ENCODE peak calls at places on chromosomes 3 and 15, in nine cellular contexts. One of them, this sample, is unnamed.

GRCh38 chr15:69568621-69569020 is 116.0 kb downstream of the RPLP1 start:
- DNase-seq in psoas muscle: no peak
- DNase-seq in choroid plexus epithelial cell: peak; percentile 79
- DNase-seq in GM23338: no peak
- DNase-seq in upper lobe of left lung: no peak
- DNase-seq in Panc1: no peak
- DNase-seq in kidney: no peak
- DNase-seq in cardiac fibroblast: peak; percentile 81
- DNase-seq in epithelial cell of esophagus: peak; percentile 46
- DNase-seq in this sample: no peak

GRCh38 chr15:74345051-74345450 is 22.4 kb downstream of the CYP11A1 start:
- DNase-seq in psoas muscle: no peak
- DNase-seq in kidney: peak; percentile 24
- DNase-seq in choroid plexus epithelial cell: peak; percentile 40
- DNase-seq in GM23338: no peak
- DNase-seq in upper lobe of left lung: no peak
- DNase-seq in cardiac fibroblast: peak; percentile 47
- DNase-seq in Panc1: no peak
- DNase-seq in epithelial cell of esophagus: no peak
- DNase-seq in this sample: no peak

GRCh38 chr15:94670436-94671034 is 439.2 kb downstream of the MCTP2 start:
- DNase-seq in GM23338: peak; percentile 57
- DNase-seq in psoas muscle: no peak
- DNase-seq in cardiac fibroblast: peak; percentile 69
- DNase-seq in choroid plexus epithelial cell: peak; percentile 74
- DNase-seq in epithelial cell of esophagus: peak; percentile 66
- DNase-seq in upper lobe of left lung: no peak
- DNase-seq in kidney: no peak
- DNase-seq in Panc1: peak; percentile 7
- DNase-seq in this sample: no peak

GRCh38 chr3:56357266-56357665 is 111.0 kb downstream of the ERC2 start:
- DNase-seq in psoas muscle: no peak
- DNase-seq in cardiac fibroblast: no peak
- DNase-seq in upper lobe of left lung: no peak
- DNase-seq in kidney: no peak
- DNase-seq in Panc1: no peak
- DNase-seq in GM23338: peak; percentile 12
- DNase-seq in epithelial cell of esophagus: no peak
- DNase-seq in choroid plexus epithelial cell: no peak
- DNase-seq in this sample: no peak

GRCh38 chr3:112776836-112777235 is 69.8 kb downstream of the CD200R1L start:
- DNase-seq in Panc1: no peak
- DNase-seq in upper lobe of left lung: no peak
- DNase-seq in psoas muscle: no peak
- DNase-seq in cardiac fibroblast: no peak
- DNase-seq in epithelial cell of esophagus: no peak
- DNase-seq in choroid plexus epithelial cell: peak; percentile 70
- DNase-seq in GM23338: no peak
- DNase-seq in kidney: no peak
- DNase-seq in this sample: no peak

GRCh38 chr3:97264180-97264579 is 449.8 kb downstream of the EPHA6 start:
- DNase-seq in cardiac fibroblast: no peak
- DNase-seq in upper lobe of left lung: no peak
- DNase-seq in epithelial cell of esophagus: no peak
- DNase-seq in Panc1: no peak
- DNase-seq in psoas muscle: no peak
- DNase-seq in GM23338: no peak
- DNase-seq in choroid plexus epithelial cell: no peak
- DNase-seq in kidney: no peak
- DNase-seq in this sample: no peak

GRCh38 chr3:45043715-45044299 is 17.7 kb downstream of the CLEC3B start:
- DNase-seq in upper lobe of left lung: no peak
- DNase-seq in GM23338: no peak
- DNase-seq in psoas muscle: no peak
- DNase-seq in kidney: no peak
- DNase-seq in epithelial cell of esophagus: peak; percentile 75
- DNase-seq in cardiac fibroblast: peak; percentile 91
- DNase-seq in Panc1: no peak
- DNase-seq in choroid plexus epithelial cell: peak; percentile 88
- DNase-seq in this sample: no peak

GRCh38 chr3:11140054-11140712 is 14.1 kb upstream of the HRH1 start:
- DNase-seq in epithelial cell of esophagus: peak; percentile 50
- DNase-seq in psoas muscle: no peak
- DNase-seq in kidney: no peak
- DNase-seq in choroid plexus epithelial cell: peak; percentile 60
- DNase-seq in Panc1: no peak
- DNase-seq in cardiac fibroblast: peak; percentile 83
- DNase-seq in GM23338: no peak
- DNase-seq in upper lobe of left lung: peak; percentile 48
- DNase-seq in this sample: no peak

GRCh38 chr3:29721789-29722188 is 440.9 kb downstream of the RBMS3 start:
- DNase-seq in Panc1: no peak
- DNase-seq in cardiac fibroblast: peak; percentile 45
- DNase-seq in psoas muscle: no peak
- DNase-seq in epithelial cell of esophagus: peak; percentile 34
- DNase-seq in kidney: no peak
- DNase-seq in choroid plexus epithelial cell: peak; percentile 29
- DNase-seq in upper lobe of left lung: no peak
- DNase-seq in GM23338: no peak
- DNase-seq in this sample: no peak

GRCh38 chr15:36278219-36278618 is 301.2 kb upstream of the CDIN1 start:
- DNase-seq in epithelial cell of esophagus: peak; percentile 19
- DNase-seq in cardiac fibroblast: peak; percentile 47
- DNase-seq in choroid plexus epithelial cell: peak; percentile 54
- DNase-seq in upper lobe of left lung: no peak
- DNase-seq in GM23338: peak; percentile 57
- DNase-seq in kidney: no peak
- DNase-seq in psoas muscle: no peak
- DNase-seq in Panc1: no peak
- DNase-seq in this sample: no peak

DNA sequence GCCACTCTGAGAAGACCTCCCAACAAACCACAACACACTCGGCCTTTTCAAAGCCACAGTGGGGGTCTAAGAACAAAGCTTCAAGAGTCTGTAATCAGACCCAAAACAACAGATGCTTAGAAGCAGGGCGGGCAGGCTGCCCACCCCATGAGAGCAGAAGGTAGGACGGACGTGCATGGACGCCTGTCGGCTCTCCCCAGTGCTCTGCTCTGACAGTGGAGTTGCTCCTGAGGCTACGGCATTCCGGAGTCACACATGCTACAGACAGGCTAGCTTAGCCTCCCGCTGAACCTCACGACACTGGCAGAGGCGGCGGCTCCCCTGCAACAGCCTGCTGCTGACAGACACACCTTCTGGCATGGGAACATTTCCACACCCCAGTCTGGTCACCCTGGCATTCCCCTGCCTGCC is 33.5 kb downstream of the SLCO2A1 start:
- DNase-seq in choroid plexus epithelial cell: peak; percentile 10
- DNase-seq in psoas muscle: no peak
- DNase-seq in cardiac fibroblast: no peak
- DNase-seq in Panc1: no peak
- DNase-seq in GM23338: no peak
- DNase-seq in kidney: no peak
- DNase-seq in upper lobe of left lung: no peak
- DNase-seq in epithelial cell of esophagus: peak; percentile 34
- DNase-seq in this sample: no peak
- TF ChIP-seq CTCF in choroid plexus epithelial cell: no peak
- TF ChIP-seq CTCF in psoas muscle: no peak
- TF ChIP-seq CTCF in cardiac fibroblast: no peak
- TF ChIP-seq CTCF in Panc1: no peak
- TF ChIP-seq CTCF in GM23338: no peak
- TF ChIP-seq CTCF in kidney: no peak
- TF ChIP-seq CTCF in upper lobe of left lung: no peak
- TF ChIP-seq CTCF in epithelial cell of esophagus: no peak
- TF ChIP-seq CTCF in this sample: no peak

GRCh38 chr3:120557115-120557514 is 39.0 kb upstream of the NDUFB4 start:
- DNase-seq in Panc1: no peak
- DNase-seq in psoas muscle: no peak
- DNase-seq in upper lobe of left lung: no peak
- DNase-seq in kidney: no peak
- DNase-seq in epithelial cell of esophagus: no peak
- DNase-seq in GM23338: no peak
- DNase-seq in cardiac fibroblast: no peak
- DNase-seq in choroid plexus epithelial cell: no peak
- DNase-seq in this sample: no peak

GRCh38 chr3:120561251-120562045 is 34.7 kb upstream of the NDUFB4 start:
- DNase-seq in psoas muscle: peak; percentile 68
- DNase-seq in choroid plexus epithelial cell: peak; percentile 84
- DNase-seq in Panc1: peak; percentile 43
- DNase-seq in kidney: peak; percentile 77
- DNase-seq in cardiac fibroblast: peak; percentile 85
- DNase-seq in GM23338: peak; percentile 88
- DNase-seq in upper lobe of left lung: peak; percentile 64
- DNase-seq in epithelial cell of esophagus: peak; percentile 71
- DNase-seq in this sample: no peak

GRCh38 chr3:120560304-120561250 is 35.6 kb upstream of the NDUFB4 start:
- DNase-seq in epithelial cell of esophagus: no peak
- DNase-seq in Panc1: no peak
- DNase-seq in psoas muscle: no peak
- DNase-seq in choroid plexus epithelial cell: no peak
- DNase-seq in cardiac fibroblast: peak; percentile 66
- DNase-seq in GM23338: peak; percentile 67
- DNase-seq in kidney: no peak
- DNase-seq in upper lobe of left lung: no peak
- DNase-seq in this sample: no peak

GRCh38 chr3:120558784-120559227 is 37.3 kb upstream of the NDUFB4 start:
- DNase-seq in GM23338: peak; percentile 97
- DNase-seq in psoas muscle: peak; percentile 92
- DNase-seq in epithelial cell of esophagus: peak; percentile 80
- DNase-seq in upper lobe of left lung: peak; percentile 89
- DNase-seq in cardiac fibroblast: peak; percentile 93
- DNase-seq in Panc1: no peak
- DNase-seq in choroid plexus epithelial cell: peak; percentile 93
- DNase-seq in kidney: peak; percentile 95
- DNase-seq in this sample: no peak

DNA sequence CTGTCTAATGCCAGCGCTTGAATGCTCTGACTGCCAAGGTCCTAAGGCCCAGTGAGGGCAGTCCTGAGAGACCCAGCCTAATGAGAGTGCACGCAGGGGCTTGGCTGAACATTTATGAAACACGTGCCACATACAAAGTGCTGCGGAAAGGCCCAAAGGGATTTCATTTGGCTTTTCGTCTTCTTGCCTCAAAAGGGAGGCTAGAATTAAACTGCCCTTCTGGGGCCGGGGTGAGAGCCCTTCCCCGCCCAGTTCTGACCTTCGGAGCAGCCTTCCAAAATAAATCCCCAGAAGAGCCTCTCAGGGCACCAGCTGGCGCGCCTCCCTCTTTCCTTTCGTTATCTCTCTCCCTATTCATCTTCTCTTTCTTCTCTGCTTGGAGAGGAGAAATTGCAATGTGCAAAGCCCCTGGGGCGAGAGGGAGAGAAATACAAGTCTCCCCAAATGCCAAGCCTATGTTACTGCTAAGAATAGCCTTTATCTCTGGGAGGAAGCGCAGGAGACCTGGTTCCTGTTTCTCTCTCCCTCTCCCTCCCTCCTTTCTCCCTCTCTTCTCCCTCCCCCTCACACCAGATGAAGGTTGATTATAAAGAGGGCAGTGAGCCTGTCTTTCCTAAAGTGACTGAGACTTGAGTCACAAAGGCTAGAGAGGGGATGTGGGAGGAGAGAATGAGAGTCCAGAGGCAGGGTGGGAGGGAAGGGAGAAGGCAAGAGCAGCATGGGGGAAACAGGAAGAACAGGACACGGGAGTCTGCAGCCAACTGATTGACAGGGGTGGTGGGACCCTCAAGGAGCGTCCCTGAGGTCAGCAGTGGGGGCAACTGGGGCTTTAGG is 36.7 kb upstream of the NDUFB4 start:
- DNase-seq in GM23338: peak; percentile 80
- DNase-seq in choroid plexus epithelial cell: peak; percentile 37
- DNase-seq in upper lobe of left lung: no peak
- DNase-seq in Panc1: no peak
- DNase-seq in epithelial cell of esophagus: peak; percentile 69
- DNase-seq in cardiac fibroblast: peak; percentile 82
- DNase-seq in kidney: peak; percentile 89
- DNase-seq in psoas muscle: no peak
- DNase-seq in this sample: no peak
- TF ChIP-seq CTCF in GM23338: no peak
- TF ChIP-seq CTCF in choroid plexus epithelial cell: no peak
- TF ChIP-seq CTCF in upper lobe of left lung: no peak
- TF ChIP-seq CTCF in Panc1: peak; percentile 70
- TF ChIP-seq CTCF in epithelial cell of esophagus: no peak
- TF ChIP-seq CTCF in cardiac fibroblast: no peak
- TF ChIP-seq CTCF in kidney: no peak
- TF ChIP-seq CTCF in psoas muscle: no peak
- TF ChIP-seq CTCF in this sample: peak; percentile 5

GRCh38 chr3:100630664-100631063 is 21.3 kb downstream of the ADGRG7 start:
- DNase-seq in kidney: no peak
- DNase-seq in epithelial cell of esophagus: peak; percentile 33
- DNase-seq in psoas muscle: no peak
- DNase-seq in GM23338: peak; percentile 45
- DNase-seq in upper lobe of left lung: no peak
- DNase-seq in Panc1: no peak
- DNase-seq in cardiac fibroblast: no peak
- DNase-seq in choroid plexus epithelial cell: no peak
- DNase-seq in this sample: no peak

GRCh38 chr3:100637197-100637631 is 27.8 kb downstream of the ADGRG7 start:
- DNase-seq in GM23338: no peak
- DNase-seq in upper lobe of left lung: no peak
- DNase-seq in psoas muscle: no peak
- DNase-seq in epithelial cell of esophagus: peak; percentile 17
- DNase-seq in cardiac fibroblast: peak; percentile 22
- DNase-seq in choroid plexus epithelial cell: peak; percentile 20
- DNase-seq in kidney: no peak
- DNase-seq in Panc1: no peak
- DNase-seq in this sample: no peak

GRCh38 chr3:100629728-100630127 is 20.3 kb downstream of the ADGRG7 start:
- DNase-seq in choroid plexus epithelial cell: no peak
- DNase-seq in kidney: no peak
- DNase-seq in epithelial cell of esophagus: peak; percentile 49
- DNase-seq in cardiac fibroblast: no peak
- DNase-seq in upper lobe of left lung: no peak
- DNase-seq in GM23338: no peak
- DNase-seq in psoas muscle: no peak
- DNase-seq in Panc1: no peak
- DNase-seq in this sample: no peak

GRCh38 chr3:100635273-100635701 is 25.9 kb downstream of the ADGRG7 start:
- DNase-seq in Panc1: no peak
- DNase-seq in psoas muscle: no peak
- DNase-seq in cardiac fibroblast: no peak
- DNase-seq in epithelial cell of esophagus: no peak
- DNase-seq in GM23338: no peak
- DNase-seq in upper lobe of left lung: no peak
- DNase-seq in choroid plexus epithelial cell: no peak
- DNase-seq in kidney: peak; percentile 22
- DNase-seq in this sample: no peak

GRCh38 chr3:100634493-100635272 is 25.3 kb downstream of the ADGRG7 start:
- DNase-seq in upper lobe of left lung: no peak
- DNase-seq in cardiac fibroblast: peak; percentile 41
- DNase-seq in GM23338: peak; percentile 18
- DNase-seq in kidney: peak; percentile 23
- DNase-seq in epithelial cell of esophagus: peak; percentile 77
- DNase-seq in Panc1: no peak
- DNase-seq in choroid plexus epithelial cell: peak; percentile 43
- DNase-seq in psoas muscle: no peak
- DNase-seq in this sample: no peak
- TF ChIP-seq CTCF in upper lobe of left lung: no peak
- TF ChIP-seq CTCF in cardiac fibroblast: no peak
- TF ChIP-seq CTCF in GM23338: peak; percentile 50
- TF ChIP-seq CTCF in kidney: no peak
- TF ChIP-seq CTCF in epithelial cell of esophagus: peak; percentile 29
- TF ChIP-seq CTCF in Panc1: peak; percentile 32
- TF ChIP-seq CTCF in choroid plexus epithelial cell: peak; percentile 19
- TF ChIP-seq CTCF in psoas muscle: no peak
- TF ChIP-seq CTCF in this sample: peak; percentile 28

GRCh38 chr15:33160054-33160453 is 34.5 kb downstream of the FMN1 start:
- DNase-seq in GM23338: peak; percentile 5
- DNase-seq in Panc1: no peak
- DNase-seq in cardiac fibroblast: no peak
- DNase-seq in kidney: no peak
- DNase-seq in upper lobe of left lung: no peak
- DNase-seq in epithelial cell of esophagus: no peak
- DNase-seq in psoas muscle: no peak
- DNase-seq in choroid plexus epithelial cell: no peak
- DNase-seq in this sample: no peak
- TF ChIP-seq CTCF in GM23338: peak; percentile 29
- TF ChIP-seq CTCF in Panc1: peak; percentile 24
- TF ChIP-seq CTCF in cardiac fibroblast: no peak
- TF ChIP-seq CTCF in kidney: no peak
- TF ChIP-seq CTCF in upper lobe of left lung: no peak
- TF ChIP-seq CTCF in epithelial cell of esophagus: no peak
- TF ChIP-seq CTCF in psoas muscle: peak; percentile 33
- TF ChIP-seq CTCF in choroid plexus epithelial cell: peak; percentile 29
- TF ChIP-seq CTCF in this sample: peak; percentile 20